ENCODE peak calls at places on chromosome 1, in six cellular contexts. One of them, this sample, is unnamed.

GRCh38 chr1:155086182-155086741 is 7.6 kb downstream of the EFNA3 start:
- DNase-seq in lower leg skin: peak; percentile 96
- DNase-seq in GM12891: no peak
- DNase-seq in HCT116: no peak
- DNase-seq in body of pancreas: peak; percentile 65
- DNase-seq in ovary: peak; percentile 72
- DNase-seq in this sample: peak; percentile 84

GRCh38 chr1:39540504-39541031 is 36.0 kb downstream of the PABPC4 start:
- DNase-seq in GM12891: no peak
- DNase-seq in lower leg skin: peak; percentile 94
- DNase-seq in body of pancreas: peak; percentile 35
- DNase-seq in ovary: no peak
- DNase-seq in HCT116: no peak
- DNase-seq in this sample: no peak

GRCh38 chr1:230068952-230069684 is 2.1 kb downstream of the GALNT2 start:
- DNase-seq in ovary: no peak
- DNase-seq in GM12891: no peak
- DNase-seq in body of pancreas: peak; percentile 37
- DNase-seq in HCT116: no peak
- DNase-seq in lower leg skin: peak; percentile 37
- DNase-seq in this sample: no peak

GRCh38 chr1:15966081-15966955 is 9.6 kb downstream of the ZBTB17 start:
- DNase-seq in lower leg skin: peak; percentile 85
- DNase-seq in HCT116: no peak
- DNase-seq in GM12891: no peak
- DNase-seq in body of pancreas: peak; percentile 32
- DNase-seq in ovary: no peak
- DNase-seq in this sample: no peak

GRCh38 chr1:14137411-14138134 is 437.6 kb downstream of the PRDM2 start:
- DNase-seq in body of pancreas: no peak
- DNase-seq in lower leg skin: no peak
- DNase-seq in HCT116: no peak
- DNase-seq in ovary: no peak
- DNase-seq in GM12891: no peak
- DNase-seq in this sample: no peak

GRCh38 chr1:189859385-189859977 is 618.2 kb downstream of the BRINP3 start:
- DNase-seq in GM12891: peak; percentile 1
- DNase-seq in ovary: no peak
- DNase-seq in HCT116: peak; percentile 3
- DNase-seq in body of pancreas: no peak
- DNase-seq in lower leg skin: no peak
- DNase-seq in this sample: no peak

GRCh38 chr1:19866758-19867157 is 15.4 kb upstream of the OTUD3 start:
- DNase-seq in HCT116: no peak
- DNase-seq in GM12891: no peak
- DNase-seq in body of pancreas: no peak
- DNase-seq in ovary: no peak
- DNase-seq in lower leg skin: no peak
- DNase-seq in this sample: no peak

GRCh38 chr1:201024251-201024998 is 911 bp upstream of the KIF21B start:
- DNase-seq in ovary: no peak
- DNase-seq in HCT116: no peak
- DNase-seq in body of pancreas: no peak
- DNase-seq in lower leg skin: peak; percentile 77
- DNase-seq in GM12891: no peak
- DNase-seq in this sample: no peak

GRCh38 chr1:245301921-245302320 is 147.1 kb downstream of the KIF26B start:
- DNase-seq in lower leg skin: no peak
- DNase-seq in body of pancreas: no peak
- DNase-seq in ovary: no peak
- DNase-seq in HCT116: no peak
- DNase-seq in GM12891: no peak
- DNase-seq in this sample: no peak

GRCh38 chr1:202160377-202160940 is at the start of gene PTPN7:
- DNase-seq in HCT116: no peak
- DNase-seq in GM12891: peak; percentile 54
- DNase-seq in ovary: no peak
- DNase-seq in lower leg skin: no peak
- DNase-seq in body of pancreas: no peak
- DNase-seq in this sample: no peak

GRCh38 chr1:169928438-169929209 is 34.9 kb upstream of the SCYL3 start:
- DNase-seq in GM12891: no peak
- DNase-seq in body of pancreas: no peak
- DNase-seq in ovary: no peak
- DNase-seq in lower leg skin: no peak
- DNase-seq in HCT116: peak; percentile 43
- DNase-seq in this sample: no peak
- TF ChIP-seq POLR2A in GM12891: no peak
- TF ChIP-seq POLR2A in body of pancreas: no peak
- TF ChIP-seq POLR2A in ovary: no peak
- TF ChIP-seq POLR2A in lower leg skin: no peak
- TF ChIP-seq POLR2A in HCT116: no peak
- TF ChIP-seq POLR2A in this sample: no peak

GRCh38 chr1:192005976-192006375 is 152.3 kb upstream of the RGS18 start:
- DNase-seq in body of pancreas: no peak
- DNase-seq in GM12891: no peak
- DNase-seq in ovary: no peak
- DNase-seq in lower leg skin: no peak
- DNase-seq in HCT116: no peak
- DNase-seq in this sample: no peak

GRCh38 chr1:192003295-192004083 is 154.8 kb upstream of the RGS18 start:
- DNase-seq in body of pancreas: no peak
- DNase-seq in lower leg skin: no peak
- DNase-seq in GM12891: no peak
- DNase-seq in ovary: no peak
- DNase-seq in HCT116: no peak
- DNase-seq in this sample: no peak

GRCh38 chr1:192010406-192010805 is 147.9 kb upstream of the RGS18 start:
- DNase-seq in ovary: no peak
- DNase-seq in body of pancreas: no peak
- DNase-seq in lower leg skin: no peak
- DNase-seq in GM12891: no peak
- DNase-seq in HCT116: no peak
- DNase-seq in this sample: no peak

GRCh38 chr1:192011525-192011924 is 146.7 kb upstream of the RGS18 start:
- DNase-seq in lower leg skin: no peak
- DNase-seq in HCT116: no peak
- DNase-seq in ovary: no peak
- DNase-seq in GM12891: no peak
- DNase-seq in body of pancreas: no peak
- DNase-seq in this sample: no peak

GRCh38 chr1:192008281-192008825 is 149.9 kb upstream of the RGS18 start:
- DNase-seq in lower leg skin: no peak
- DNase-seq in HCT116: no peak
- DNase-seq in body of pancreas: no peak
- DNase-seq in GM12891: no peak
- DNase-seq in ovary: no peak
- DNase-seq in this sample: no peak
- TF ChIP-seq POLR2A in lower leg skin: no peak
- TF ChIP-seq POLR2A in HCT116: no peak
- TF ChIP-seq POLR2A in body of pancreas: no peak
- TF ChIP-seq POLR2A in GM12891: no peak
- TF ChIP-seq POLR2A in ovary: no peak
- TF ChIP-seq POLR2A in this sample: no peak

DNA sequence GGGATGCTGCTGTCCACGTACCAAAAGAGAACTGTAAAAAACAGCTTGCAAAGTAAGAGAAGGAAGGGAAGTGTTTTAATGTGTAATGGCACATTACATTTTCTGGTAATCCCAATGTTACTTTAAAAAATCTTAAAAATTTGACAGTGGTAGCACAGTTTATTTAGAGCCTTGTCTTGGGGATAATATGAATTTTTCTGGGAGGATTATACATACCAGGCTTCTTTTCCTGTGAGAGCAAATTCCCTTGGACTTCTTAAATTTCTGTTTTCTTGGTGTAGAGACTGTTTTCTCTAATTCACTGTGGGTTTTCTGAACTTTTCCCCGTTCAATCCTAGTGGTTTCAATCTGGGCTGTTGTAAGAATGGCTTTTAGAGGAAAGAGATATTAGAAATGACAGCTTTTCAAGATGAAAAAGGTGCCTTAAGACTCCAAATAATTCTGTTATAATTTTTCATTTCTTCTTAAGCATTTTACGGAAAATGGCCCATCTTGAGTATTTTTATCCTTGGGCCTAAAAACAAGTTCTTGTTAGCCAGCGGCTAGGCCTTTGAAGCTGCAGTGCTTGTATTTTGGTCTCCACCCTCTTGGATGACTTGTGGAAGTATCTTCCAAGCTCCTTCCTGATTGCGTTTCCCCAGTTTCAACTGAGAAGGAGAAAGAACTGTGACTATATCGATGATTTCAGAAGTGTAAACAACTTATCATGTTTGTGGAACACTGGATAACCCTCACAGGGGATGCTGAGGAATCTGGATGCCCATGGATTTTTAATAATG is 70.0 kb downstream of the LEPR start:
- DNase-seq in HCT116: no peak
- DNase-seq in ovary: no peak
- DNase-seq in lower leg skin: no peak
- DNase-seq in body of pancreas: no peak
- DNase-seq in GM12891: no peak
- DNase-seq in this sample: no peak
- TF ChIP-seq POLR2A in HCT116: no peak
- TF ChIP-seq POLR2A in ovary: no peak
- TF ChIP-seq POLR2A in lower leg skin: no peak
- TF ChIP-seq POLR2A in body of pancreas: no peak
- TF ChIP-seq POLR2A in GM12891: no peak
- TF ChIP-seq POLR2A in this sample: no peak

GRCh38 chr1:43708006-43708412 is 673 bp downstream of the ST3GAL3 start:
- DNase-seq in HCT116: no peak
- DNase-seq in ovary: no peak
- DNase-seq in GM12891: no peak
- DNase-seq in lower leg skin: no peak
- DNase-seq in body of pancreas: no peak
- DNase-seq in this sample: no peak

GRCh38 chr1:43705982-43706597 is 1.2 kb upstream of the ST3GAL3 start:
- DNase-seq in HCT116: no peak
- DNase-seq in ovary: no peak
- DNase-seq in lower leg skin: no peak
- DNase-seq in body of pancreas: no peak
- DNase-seq in GM12891: no peak
- DNase-seq in this sample: no peak

GRCh38 chr1:43706598-43707190 is 642 bp upstream of the ST3GAL3 start:
- DNase-seq in GM12891: no peak
- DNase-seq in lower leg skin: no peak
- DNase-seq in HCT116: no peak
- DNase-seq in body of pancreas: peak; percentile 16
- DNase-seq in ovary: no peak
- DNase-seq in this sample: no peak

GRCh38 chr1:43705334-43705733 is 2.0 kb upstream of the ST3GAL3 start:
- DNase-seq in HCT116: no peak
- DNase-seq in GM12891: no peak
- DNase-seq in body of pancreas: no peak
- DNase-seq in ovary: no peak
- DNase-seq in lower leg skin: no peak
- DNase-seq in this sample: no peak

DNA sequence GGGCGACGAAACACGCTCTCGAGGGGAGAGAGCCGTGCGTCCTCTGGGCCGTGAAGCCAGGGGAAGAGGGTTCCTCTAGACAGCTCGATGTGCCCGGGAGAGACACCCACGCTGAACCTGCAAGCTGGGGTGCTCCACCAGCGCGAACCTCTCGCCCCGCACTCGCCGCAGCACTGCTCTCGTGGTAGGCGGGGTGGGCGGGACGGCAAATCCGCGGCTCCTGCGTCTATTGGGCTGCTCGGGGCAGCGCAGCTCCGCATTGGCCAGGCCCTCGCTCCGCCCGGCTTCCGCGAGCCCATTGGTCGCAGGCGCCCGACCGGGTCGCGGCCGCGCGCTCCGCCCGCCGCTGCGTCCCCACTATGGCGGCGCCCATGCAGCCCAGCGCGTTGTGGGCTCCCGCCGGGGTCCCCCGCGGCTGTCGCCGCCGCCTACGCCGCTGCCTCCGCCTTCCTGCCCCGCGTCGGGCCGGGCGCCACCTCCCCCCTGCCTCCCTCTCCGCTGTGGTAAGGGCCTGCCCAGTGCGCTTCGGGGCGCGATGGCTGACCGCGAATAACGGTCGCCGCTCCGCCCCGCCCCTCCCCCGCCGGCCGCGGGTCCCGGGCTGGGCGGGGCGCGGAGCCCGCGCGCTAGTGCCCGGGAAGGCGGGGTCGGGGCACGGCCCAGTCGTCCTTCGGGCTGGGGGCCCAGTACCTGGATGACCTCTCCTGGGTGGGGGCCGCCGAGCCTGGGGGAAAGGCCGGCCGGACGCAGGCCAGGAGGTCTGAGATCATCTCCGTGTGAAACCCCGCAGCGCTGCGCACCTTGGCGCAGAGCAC is at the start of gene ST3GAL3:
- DNase-seq in ovary: peak; percentile 86
- DNase-seq in body of pancreas: peak; percentile 92
- DNase-seq in HCT116: peak; percentile 67
- DNase-seq in GM12891: peak; percentile 94
- DNase-seq in lower leg skin: peak; percentile 98
- DNase-seq in this sample: peak; percentile 90
- TF ChIP-seq POLR2A in ovary: peak; percentile 46
- TF ChIP-seq POLR2A in body of pancreas: peak; percentile 59
- TF ChIP-seq POLR2A in HCT116: peak; percentile 78
- TF ChIP-seq POLR2A in GM12891: peak; percentile 95
- TF ChIP-seq POLR2A in lower leg skin: no peak
- TF ChIP-seq POLR2A in this sample: peak; percentile 95